ENCODE peak calls at places on chromosomes 11 and 22, in five cellular contexts. T is pulmonary artery endothelial cell; Q is HEK293T; J is CD8-positive, alpha-beta memory T cell; A is stomach. I is an unnamed sample.

GRCh38 chr11:62556102-62556871 is 9.7 kb upstream of the AHNAK start:
- DNase-seq in J (peak; percentile 83), A (peak; percentile 89), T (peak; percentile 77), Q (peak; percentile 77), I (peak; percentile 97)

GRCh38 chr11:9273430-9274336 is 8.5 kb upstream of the DENND5A start:
- DNase-seq in Q (no peak), A (no peak), T (no peak), J (no peak), I (no peak)

GRCh38 chr11:55707029-55707428 is 45.0 kb downstream of the OR4C6 start:
- DNase-seq in T (no peak), A (no peak), J (no peak), Q (no peak), I (peak; percentile 73)

GRCh38 chr11:36594316-36594989 is at the start of gene IFTAP:
- DNase-seq in Q (peak; percentile 82), J (peak; percentile 17), A (peak; percentile 42), T (peak; percentile 78), I (peak; percentile 86)

GRCh38 chr11:44309483-44310197 is at the start of gene ALX4:
- DNase-seq in J (no peak), Q (peak; percentile 77), T (no peak), A (no peak), I (peak; percentile 84)

GRCh38 chr11:10490032-10490397 is 35.0 kb downstream of the AMPD3 start:
- DNase-seq in Q (no peak), J (no peak), T (no peak), A (no peak), I (no peak)

GRCh38 chr11:12973529-12974181 is 35.5 kb upstream of the RASSF10 start:
- DNase-seq in A (no peak), Q (no peak), T (no peak), J (no peak), I (no peak)

GRCh38 chr11:2728128-2728662 is 28.4 kb upstream of the KCNQ1OT1 start:
- DNase-seq in A (no peak), J (no peak), T (no peak), Q (no peak), I (no peak)

GRCh38 chr22:41217553-41218157 is 12.5 kb downstream of the L3MBTL2 start:
- DNase-seq in Q (no peak), A (peak; percentile 42), T (no peak), J (peak; percentile 25), I (no peak)

GRCh38 chr11:102522332-102523207 is 8.0 kb downstream of the MMP7 start:
- DNase-seq in A (no peak), T (no peak), J (no peak), Q (no peak), I (no peak)

GRCh38 chr11:18527512-18527911 is 770 bp upstream of the TSG101 start:
- DNase-seq in Q (peak; percentile 7), T (no peak), A (no peak), J (no peak), I (no peak)

GRCh38 chr11:114156131-114156581 is 96.6 kb downstream of the ZBTB16 start:
- DNase-seq in J (no peak), Q (no peak), A (no peak), T (no peak), I (no peak)

GRCh38 chr11:11563193-11563592 is 58.6 kb downstream of the GALNT18 start:
- DNase-seq in A (no peak), T (no peak), Q (no peak), J (no peak), I (peak; percentile 12)

GRCh38 chr22:49290286-49290685 is 537.4 kb downstream of the BRD1 start:
- DNase-seq in A (no peak), T (no peak), Q (no peak), J (no peak), I (no peak)

GRCh38 chr11:116517584-116517983 is 255.2 kb downstream of the BUD13 start:
- DNase-seq in A (peak; percentile 3), T (no peak), J (no peak), Q (no peak), I (no peak)

GRCh38 chr22:39219071-39220050 is 25.4 kb downstream of the PDGFB start:
- DNase-seq in T (no peak), Q (no peak), J (no peak), A (no peak), I (no peak)